ENCODE peak calls at places on chromosome 3, in seven cellular contexts. One of them, this sample, is unnamed.

GRCh38 chr3:119160361-119160760 is 13.0 kb upstream of the UPK1B start:
- DNase-seq in fibroblast of lung: no peak
- DNase-seq in A549: no peak
- DNase-seq in choroid plexus epithelial cell: no peak
- DNase-seq in GM20000: no peak
- DNase-seq in frontal cortex: no peak
- DNase-seq in cardiac muscle cell: no peak
- DNase-seq in this sample: no peak

GRCh38 chr3:13319821-13320220 is 100.3 kb downstream of the NUP210 start:
- DNase-seq in fibroblast of lung: no peak
- DNase-seq in A549: no peak
- DNase-seq in choroid plexus epithelial cell: no peak
- DNase-seq in GM20000: no peak
- DNase-seq in frontal cortex: no peak
- DNase-seq in cardiac muscle cell: no peak
- DNase-seq in this sample: no peak

GRCh38 chr3:106734712-106735111 is 642.5 kb upstream of the CCDC54 start:
- DNase-seq in fibroblast of lung: no peak
- DNase-seq in A549: no peak
- DNase-seq in choroid plexus epithelial cell: no peak
- DNase-seq in GM20000: no peak
- DNase-seq in frontal cortex: no peak
- DNase-seq in cardiac muscle cell: no peak
- DNase-seq in this sample: no peak

GRCh38 chr3:116433552-116433951 is 11.7 kb downstream of the LSAMP start:
- DNase-seq in fibroblast of lung: no peak
- DNase-seq in A549: no peak
- DNase-seq in choroid plexus epithelial cell: no peak
- DNase-seq in GM20000: no peak
- DNase-seq in frontal cortex: no peak
- DNase-seq in cardiac muscle cell: no peak
- DNase-seq in this sample: no peak

GRCh38 chr3:107641572-107642307 is 119.0 kb downstream of the BBX start:
- DNase-seq in fibroblast of lung: no peak
- DNase-seq in A549: no peak
- DNase-seq in choroid plexus epithelial cell: no peak
- DNase-seq in GM20000: peak
- DNase-seq in frontal cortex: no peak
- DNase-seq in cardiac muscle cell: peak
- DNase-seq in this sample: no peak

GRCh38 chr3:126005951-126006350 is 37.0 kb downstream of the ROPN1B start:
- DNase-seq in fibroblast of lung: peak
- DNase-seq in A549: no peak
- DNase-seq in choroid plexus epithelial cell: peak
- DNase-seq in GM20000: no peak
- DNase-seq in frontal cortex: no peak
- DNase-seq in cardiac muscle cell: peak
- DNase-seq in this sample: peak

GRCh38 chr3:85030052-85030451 is 71.3 kb downstream of the CADM2 start:
- DNase-seq in fibroblast of lung: no peak
- DNase-seq in A549: no peak
- DNase-seq in choroid plexus epithelial cell: no peak
- DNase-seq in GM20000: no peak
- DNase-seq in frontal cortex: no peak
- DNase-seq in cardiac muscle cell: no peak
- DNase-seq in this sample: no peak

GRCh38 chr3:43523454-43524053 is 98.3 kb downstream of the ANO10 start:
- DNase-seq in fibroblast of lung: peak
- DNase-seq in A549: no peak
- DNase-seq in choroid plexus epithelial cell: peak
- DNase-seq in GM20000: peak
- DNase-seq in frontal cortex: no peak
- DNase-seq in cardiac muscle cell: no peak
- DNase-seq in this sample: peak

GRCh38 chr3:141875374-141875892 is 1.0 kb upstream of the ATP1B3 start:
- DNase-seq in fibroblast of lung: peak
- DNase-seq in A549: peak
- DNase-seq in choroid plexus epithelial cell: peak
- DNase-seq in GM20000: peak
- DNase-seq in frontal cortex: peak
- DNase-seq in cardiac muscle cell: peak
- DNase-seq in this sample: peak

GRCh38 chr3:110526732-110527727 is 544.6 kb upstream of the NECTIN3 start:
- DNase-seq in fibroblast of lung: peak
- DNase-seq in A549: peak
- DNase-seq in choroid plexus epithelial cell: peak
- DNase-seq in GM20000: no peak
- DNase-seq in frontal cortex: no peak
- DNase-seq in cardiac muscle cell: peak
- DNase-seq in this sample: no peak

GRCh38 chr3:66037330-66037985 is 1.3 kb downstream of the MAGI1 start:
- DNase-seq in fibroblast of lung: peak
- DNase-seq in A549: peak
- DNase-seq in choroid plexus epithelial cell: peak
- DNase-seq in GM20000: peak
- DNase-seq in frontal cortex: peak
- DNase-seq in cardiac muscle cell: peak
- DNase-seq in this sample: peak

GRCh38 chr3:160739079-160739478 is 17.0 kb upstream of the PPM1L start:
- DNase-seq in fibroblast of lung: peak
- DNase-seq in A549: no peak
- DNase-seq in choroid plexus epithelial cell: no peak
- DNase-seq in GM20000: no peak
- DNase-seq in frontal cortex: no peak
- DNase-seq in cardiac muscle cell: peak
- DNase-seq in this sample: no peak

GRCh38 chr3:183541738-183542137 is 13.8 kb downstream of the KLHL6 start:
- DNase-seq in fibroblast of lung: no peak
- DNase-seq in A549: no peak
- DNase-seq in choroid plexus epithelial cell: peak
- DNase-seq in GM20000: peak
- DNase-seq in frontal cortex: no peak
- DNase-seq in cardiac muscle cell: no peak
- DNase-seq in this sample: no peak

GRCh38 chr3:124248471-124249028 is 256.6 kb upstream of the ROPN1 start:
- DNase-seq in fibroblast of lung: peak
- DNase-seq in A549: peak
- DNase-seq in choroid plexus epithelial cell: peak
- DNase-seq in GM20000: no peak
- DNase-seq in frontal cortex: peak
- DNase-seq in cardiac muscle cell: peak
- DNase-seq in this sample: no peak

GRCh38 chr3:188365978-188366698 is 212.2 kb downstream of the LPP start:
- DNase-seq in fibroblast of lung: peak
- DNase-seq in A549: peak
- DNase-seq in choroid plexus epithelial cell: peak
- DNase-seq in GM20000: no peak
- DNase-seq in frontal cortex: no peak
- DNase-seq in cardiac muscle cell: peak
- DNase-seq in this sample: no peak

GRCh38 chr3:142896201-142896755 is 7.4 kb upstream of the PCOLCE2 start:
- DNase-seq in fibroblast of lung: peak
- DNase-seq in A549: peak
- DNase-seq in choroid plexus epithelial cell: peak
- DNase-seq in GM20000: no peak
- DNase-seq in frontal cortex: no peak
- DNase-seq in cardiac muscle cell: peak
- DNase-seq in this sample: no peak

GRCh38 chr3:56825579-56826438 is 24.1 kb upstream of the ARHGEF3 start:
- DNase-seq in fibroblast of lung: no peak
- DNase-seq in A549: no peak
- DNase-seq in choroid plexus epithelial cell: no peak
- DNase-seq in GM20000: no peak
- DNase-seq in frontal cortex: no peak
- DNase-seq in cardiac muscle cell: no peak
- DNase-seq in this sample: no peak

GRCh38 chr3:50603261-50604109 is 8.1 kb downstream of the CISH start:
- DNase-seq in fibroblast of lung: no peak
- DNase-seq in A549: no peak
- DNase-seq in choroid plexus epithelial cell: no peak
- DNase-seq in GM20000: no peak
- DNase-seq in frontal cortex: no peak
- DNase-seq in cardiac muscle cell: no peak
- DNase-seq in this sample: no peak

GRCh38 chr3:141530133-141530768 is 43.4 kb downstream of the RASA2 start:
- DNase-seq in fibroblast of lung: peak
- DNase-seq in A549: peak
- DNase-seq in choroid plexus epithelial cell: peak
- DNase-seq in GM20000: no peak
- DNase-seq in frontal cortex: no peak
- DNase-seq in cardiac muscle cell: peak
- DNase-seq in this sample: no peak

GRCh38 chr3:197523551-197523950 is 32.2 kb downstream of the BDH1 start:
- DNase-seq in fibroblast of lung: no peak
- DNase-seq in A549: no peak
- DNase-seq in choroid plexus epithelial cell: no peak
- DNase-seq in GM20000: no peak
- DNase-seq in frontal cortex: no peak
- DNase-seq in cardiac muscle cell: no peak
- DNase-seq in this sample: no peak

GRCh38 chr3:77931272-77932009 is 891.5 kb downstream of the ROBO2 start:
- DNase-seq in fibroblast of lung: peak
- DNase-seq in A549: no peak
- DNase-seq in choroid plexus epithelial cell: peak
- DNase-seq in GM20000: no peak
- DNase-seq in frontal cortex: no peak
- DNase-seq in cardiac muscle cell: peak
- DNase-seq in this sample: no peak

GRCh38 chr3:157381606-157382005 is 55.0 kb upstream of the PTX3 start:
- DNase-seq in fibroblast of lung: no peak
- DNase-seq in A549: no peak
- DNase-seq in choroid plexus epithelial cell: no peak
- DNase-seq in GM20000: no peak
- DNase-seq in frontal cortex: no peak
- DNase-seq in cardiac muscle cell: no peak
- DNase-seq in this sample: no peak

GRCh38 chr3:183193762-183194701 is 31.5 kb upstream of the LAMP3 start:
- DNase-seq in fibroblast of lung: no peak
- DNase-seq in A549: no peak
- DNase-seq in choroid plexus epithelial cell: no peak
- DNase-seq in GM20000: no peak
- DNase-seq in frontal cortex: no peak
- DNase-seq in cardiac muscle cell: no peak
- DNase-seq in this sample: no peak

GRCh38 chr3:11513817-11514135 is 129.9 kb downstream of the VGLL4 start:
- DNase-seq in fibroblast of lung: peak
- DNase-seq in A549: no peak
- DNase-seq in choroid plexus epithelial cell: no peak
- DNase-seq in GM20000: no peak
- DNase-seq in frontal cortex: no peak
- DNase-seq in cardiac muscle cell: no peak
- DNase-seq in this sample: no peak

GRCh38 chr3:52730681-52731080 is 24.8 kb downstream of the SPCS1 start:
- DNase-seq in fibroblast of lung: no peak
- DNase-seq in A549: no peak
- DNase-seq in choroid plexus epithelial cell: peak
- DNase-seq in GM20000: no peak
- DNase-seq in frontal cortex: no peak
- DNase-seq in cardiac muscle cell: peak
- DNase-seq in this sample: no peak

GRCh38 chr3:186143280-186143679 is 34.4 kb upstream of the ETV5 start:
- DNase-seq in fibroblast of lung: no peak
- DNase-seq in A549: no peak
- DNase-seq in choroid plexus epithelial cell: no peak
- DNase-seq in GM20000: no peak
- DNase-seq in frontal cortex: no peak
- DNase-seq in cardiac muscle cell: no peak
- DNase-seq in this sample: no peak

GRCh38 chr3:81339040-81339845 is 422.2 kb downstream of the GBE1 start:
- DNase-seq in fibroblast of lung: peak
- DNase-seq in A549: peak
- DNase-seq in choroid plexus epithelial cell: peak
- DNase-seq in GM20000: peak
- DNase-seq in frontal cortex: no peak
- DNase-seq in cardiac muscle cell: peak
- DNase-seq in this sample: peak

GRCh38 chr3:138051946-138052802 is 42.2 kb downstream of the CLDN18 start:
- DNase-seq in fibroblast of lung: peak
- DNase-seq in A549: peak
- DNase-seq in choroid plexus epithelial cell: peak
- DNase-seq in GM20000: peak
- DNase-seq in frontal cortex: no peak
- DNase-seq in cardiac muscle cell: peak
- DNase-seq in this sample: peak

GRCh38 chr3:127734754-127735473 is 62.2 kb downstream of the ABTB1 start:
- DNase-seq in fibroblast of lung: peak
- DNase-seq in A549: no peak
- DNase-seq in choroid plexus epithelial cell: peak
- DNase-seq in GM20000: no peak
- DNase-seq in frontal cortex: no peak
- DNase-seq in cardiac muscle cell: peak
- DNase-seq in this sample: no peak

GRCh38 chr3:146469206-146470017 is at the start of gene PLSCR2:
- DNase-seq in fibroblast of lung: peak
- DNase-seq in A549: peak
- DNase-seq in choroid plexus epithelial cell: peak
- DNase-seq in GM20000: peak
- DNase-seq in frontal cortex: peak
- DNase-seq in cardiac muscle cell: peak
- DNase-seq in this sample: peak

GRCh38 chr3:52004158-52004787 is 8.6 kb upstream of the RPL29 start:
- DNase-seq in fibroblast of lung: peak
- DNase-seq in A549: no peak
- DNase-seq in choroid plexus epithelial cell: peak
- DNase-seq in GM20000: no peak
- DNase-seq in frontal cortex: peak
- DNase-seq in cardiac muscle cell: peak
- DNase-seq in this sample: peak

GRCh38 chr3:32414527-32415202 is 23.0 kb downstream of the CMTM7 start:
- DNase-seq in fibroblast of lung: peak
- DNase-seq in A549: no peak
- DNase-seq in choroid plexus epithelial cell: peak
- DNase-seq in GM20000: no peak
- DNase-seq in frontal cortex: no peak
- DNase-seq in cardiac muscle cell: peak
- DNase-seq in this sample: no peak

GRCh38 chr3:42256135-42256819 is 9.7 kb downstream of the CCK start:
- DNase-seq in fibroblast of lung: peak
- DNase-seq in A549: peak
- DNase-seq in choroid plexus epithelial cell: peak
- DNase-seq in GM20000: no peak
- DNase-seq in frontal cortex: no peak
- DNase-seq in cardiac muscle cell: peak
- DNase-seq in this sample: no peak

GRCh38 chr3:64224826-64225606 is at the start of gene PRICKLE2:
- DNase-seq in fibroblast of lung: peak
- DNase-seq in A549: peak
- DNase-seq in choroid plexus epithelial cell: peak
- DNase-seq in GM20000: peak
- DNase-seq in frontal cortex: peak
- DNase-seq in cardiac muscle cell: peak
- DNase-seq in this sample: peak

GRCh38 chr3:151804267-151804666 is 9.6 kb upstream of the AADAC start:
- DNase-seq in fibroblast of lung: peak
- DNase-seq in A549: no peak
- DNase-seq in choroid plexus epithelial cell: no peak
- DNase-seq in GM20000: no peak
- DNase-seq in frontal cortex: no peak
- DNase-seq in cardiac muscle cell: peak
- DNase-seq in this sample: no peak

GRCh38 chr3:8825153-8825825 is 55.9 kb upstream of the OXTR start:
- DNase-seq in fibroblast of lung: no peak
- DNase-seq in A549: no peak
- DNase-seq in choroid plexus epithelial cell: no peak
- DNase-seq in GM20000: no peak
- DNase-seq in frontal cortex: no peak
- DNase-seq in cardiac muscle cell: no peak
- DNase-seq in this sample: no peak